ENCODE peak calls at places on chromosomes 2 and 18, in five cellular contexts. T is ovary, Z is adrenal gland, O is A549, I is thyroid gland. S is an unnamed sample.
A peak's percentile ranks its signal among the peaks of the same experiment; 100 is the strongest.

GRCh38 chr2:216554755-216555154 is 56.1 kb downstream of the RPL37A start:
- DNase-seq in T (no peak), Z (no peak), O (no peak), I (peak; percentile 38), S (no peak)

GRCh38 chr18:7784171-7784570 is 217.1 kb downstream of the PTPRM start:
- DNase-seq in T (no peak), Z (no peak), O (no peak), I (peak; percentile 72), S (no peak)

GRCh38 chr2:31011565-31011964 is 126.7 kb downstream of the GALNT14 start:
- DNase-seq in T (no peak), Z (no peak), O (no peak), I (no peak), S (no peak)

GRCh38 chr2:56084117-56084936 is 99.5 kb upstream of the CCDC85A start:
- DNase-seq in T (no peak), Z (no peak), O (peak; percentile 18), I (no peak), S (no peak)

GRCh38 chr2:32947484-32948143 is 861 bp downstream of the LTBP1 start:
- DNase-seq in T (peak; percentile 10), Z (no peak), O (peak; percentile 78), I (peak; percentile 33), S (peak; percentile 34)

GRCh38 chr2:231102772-231103171 is 22.1 kb downstream of the HTR2B start:
- DNase-seq in T (no peak), Z (no peak), O (no peak), I (no peak), S (no peak)

GRCh38 chr2:182642328-182642727 is 73.7 kb upstream of the DNAJC10 start:
- DNase-seq in T (no peak), Z (peak; percentile 68), O (peak; percentile 63), I (peak; percentile 35), S (peak; percentile 35)

GRCh38 chr2:74554821-74555531 is 456 bp downstream of the DOK1 start:
- DNase-seq in T (peak; percentile 46), Z (no peak), O (no peak), I (peak; percentile 59), S (peak; percentile 42)

GRCh38 chr18:60554961-60555360 is 182.4 kb upstream of the MC4R start:
- DNase-seq in T (no peak), Z (no peak), O (no peak), I (no peak), S (no peak)

GRCh38 chr18:10524507-10525425 is 1.1 kb upstream of the NAPG start:
- DNase-seq in T (no peak), Z (no peak), O (no peak), I (no peak), S (no peak)

GRCh38 chr18:58476521-58477210 is 152.2 kb downstream of the ALPK2 start:
- DNase-seq in T (no peak), Z (no peak), O (no peak), I (no peak), S (no peak)

GRCh38 chr18:58087928-58088722 is 44.1 kb downstream of the NEDD4L start:
- DNase-seq in T (no peak), Z (no peak), O (no peak), I (peak; percentile 89), S (no peak)

GRCh38 chr18:9753863-9754262 is 45.8 kb downstream of the RAB31 start:
- DNase-seq in T (no peak), Z (no peak), O (peak; percentile 75), I (no peak), S (no peak)

GRCh38 chr2:72788756-72789155 is 37.1 kb downstream of the EXOC6B start:
- DNase-seq in T (no peak), Z (no peak), O (peak; percentile 17), I (no peak), S (no peak)

GRCh38 chr2:113818382-113818951 is 62.0 kb upstream of the SLC35F5 start:
- DNase-seq in T (peak; percentile 86), Z (peak; percentile 95), O (peak; percentile 86), I (peak; percentile 97), S (peak; percentile 24)

GRCh38 chr2:1631292-1632005 is 112.9 kb downstream of the PXDN start:
- DNase-seq in T (no peak), Z (no peak), O (no peak), I (no peak), S (no peak)

GRCh38 chr2:201779996-201780673 is 598 bp downstream of the ALS2 start:
- DNase-seq in T (no peak), Z (peak; percentile 63), O (peak; percentile 6), I (peak; percentile 41), S (no peak)

GRCh38 chr18:47773931-47774330 is 156.5 kb downstream of the SMAD2 start:
- DNase-seq in T (no peak), Z (no peak), O (no peak), I (no peak), S (no peak)

GRCh38 chr18:62781893-62782292 is 66.6 kb downstream of the PHLPP1 start:
- DNase-seq in T (peak; percentile 30), Z (peak; percentile 77), O (peak; percentile 62), I (no peak), S (no peak)

GRCh38 chr18:68387246-68387645 is 327.7 kb downstream of the TMX3 start:
- DNase-seq in T (no peak), Z (no peak), O (no peak), I (no peak), S (no peak)

GRCh38 chr18:43893001-43893637 is 615.8 kb upstream of the SYT4 start:
- DNase-seq in T (no peak), Z (peak; percentile 53), O (no peak), I (peak; percentile 39), S (no peak)

GRCh38 chr2:133421516-133422324 is 146.5 kb downstream of the NCKAP5 start:
- DNase-seq in T (no peak), Z (peak; percentile 58), O (peak; percentile 59), I (no peak), S (peak; percentile 58)

GRCh38 chr2:239264838-239265651 is 135.8 kb downstream of the HDAC4 start:
- DNase-seq in T (no peak), Z (peak; percentile 77), O (peak; percentile 70), I (no peak), S (peak; percentile 55)

GRCh38 chr18:26233208-26233607 is 7.0 kb downstream of the TAF4B start:
- DNase-seq in T (no peak), Z (no peak), O (no peak), I (no peak), S (no peak)

GRCh38 chr18:55053976-55054375 is 94.7 kb upstream of the CCDC68 start:
- DNase-seq in T (no peak), Z (no peak), O (no peak), I (no peak), S (no peak)

GRCh38 chr2:176710657-176711197 is 441.5 kb downstream of the MTX2 start:
- DNase-seq in T (no peak), Z (peak; percentile 57), O (no peak), I (no peak), S (no peak)

GRCh38 chr2:45300026-45300750 is 290.9 kb upstream of the SIX2 start:
- DNase-seq in T (no peak), Z (no peak), O (no peak), I (peak; percentile 72), S (no peak)

GRCh38 chr2:233076749-233077148 is 16.6 kb downstream of the INPP5D start:
- DNase-seq in T (no peak), Z (no peak), O (no peak), I (no peak), S (no peak)

GRCh38 chr2:234611209-234611608 is 114.3 kb upstream of the ARL4C start:
- DNase-seq in T (no peak), Z (no peak), O (peak; percentile 14), I (no peak), S (no peak)
- TF ChIP-seq POLR2A in T (no peak), Z (no peak), O (no peak), I (no peak), S (no peak)

DNA sequence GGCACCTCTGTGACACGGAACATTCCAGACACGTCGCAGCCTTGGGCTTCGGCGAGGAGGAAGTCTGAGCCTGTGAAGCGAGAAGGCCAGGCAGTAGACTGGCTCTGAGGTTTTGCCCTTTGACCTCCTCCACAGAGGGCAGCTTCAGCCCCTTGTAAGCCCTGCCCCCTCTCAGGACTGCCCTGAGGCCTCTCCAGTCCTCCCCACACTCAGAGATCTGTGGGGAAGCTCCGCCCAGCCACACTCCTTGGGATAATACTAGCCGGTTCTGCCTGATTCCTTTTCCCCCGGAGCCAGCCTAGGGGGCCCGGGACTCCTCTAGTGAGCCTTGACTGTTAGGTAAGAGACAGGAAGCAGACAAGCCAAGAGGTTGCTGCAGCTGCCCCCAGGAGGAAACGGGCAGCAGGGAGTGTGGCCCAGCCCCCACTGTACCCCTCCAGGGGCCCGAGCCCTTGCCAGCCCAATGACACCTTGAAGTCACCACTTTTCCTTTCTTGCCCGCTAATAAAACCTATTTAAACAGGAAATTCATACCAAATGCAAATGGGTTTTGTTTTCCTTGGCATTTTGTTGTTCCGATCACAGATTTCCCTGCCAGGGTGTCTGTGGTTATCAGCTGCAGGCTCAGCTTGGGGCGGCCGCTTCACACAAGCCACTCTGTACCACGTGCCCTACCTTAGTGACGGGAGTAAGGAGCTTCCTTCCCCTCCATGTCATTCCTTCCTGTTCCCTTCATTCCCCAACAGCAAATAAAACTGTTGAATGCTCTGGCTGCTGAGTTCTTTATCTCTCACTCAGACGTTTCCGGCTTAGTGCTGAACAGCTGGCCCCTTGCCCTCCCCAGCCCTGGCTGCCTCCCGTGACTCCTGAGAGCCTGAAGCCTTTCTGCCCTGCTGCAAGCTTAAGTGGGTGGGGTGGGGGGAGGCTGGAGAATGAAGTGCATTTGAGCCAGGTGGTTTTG is 124.7 kb downstream of the CABLES1 start:
- DNase-seq in T (peak; percentile 72), Z (peak; percentile 88), O (no peak), I (peak; percentile 99), S (peak; percentile 85)
- H3K4me3 ChIP-seq in T (peak overlapping the region; percentile 26), Z (no peak overlapping the region), O (no peak overlapping the region), I (no peak overlapping the region), S (peak overlapping the region; percentile 16)

GRCh38 chr2:48107326-48107925 is 201.1 kb upstream of the FBXO11 start:
- DNase-seq in T (no peak), Z (peak; percentile 56), O (peak; percentile 69), I (no peak), S (no peak)
- TF ChIP-seq CTCF in T (no peak), Z (no peak), O (no peak), I (no peak), S (no peak)

GRCh38 chr2:20449501-20450200 is 2.8 kb downstream of the RHOB start:
- DNase-seq in T (no peak), Z (peak; percentile 79), O (peak; percentile 42), I (peak; percentile 20), S (no peak)
- TF ChIP-seq POLR2A in T (peak; percentile 7), Z (peak; percentile 38), O (no peak), I (no peak), S (no peak)

DNA sequence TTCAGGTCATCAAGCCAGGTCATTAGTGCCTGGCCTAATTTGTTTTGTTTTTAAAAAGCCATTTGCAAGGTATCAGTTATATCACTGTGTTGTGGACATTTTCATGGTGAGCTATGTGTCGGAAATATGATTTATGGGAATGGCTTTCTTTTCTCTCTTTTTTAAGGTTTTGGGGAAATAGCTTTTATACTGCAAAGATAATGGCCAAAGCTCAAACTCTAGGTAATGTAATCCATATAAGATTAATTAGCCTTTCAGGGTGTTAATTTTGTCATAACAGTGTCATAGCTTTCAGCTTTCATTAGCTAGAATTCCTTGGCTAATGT is 45.8 kb downstream of the PCBP1 start:
- DNase-seq in T (no peak), Z (no peak), O (no peak), I (no peak), S (no peak)
- H3K4me3 ChIP-seq in T (no peak overlapping the region), Z (no peak overlapping the region), O (peak overlapping the region; percentile 20), I (no peak overlapping the region), S (peak overlapping the region; percentile 42)

GRCh38 chr2:26660363-26660962 is 19.3 kb upstream of the CIB4 start:
- DNase-seq in T (no peak), Z (no peak), O (no peak), I (no peak), S (no peak)
- TF ChIP-seq CTCF in T (no peak), Z (no peak), O (no peak), I (no peak), S (no peak)

S was measured in heart left ventricle.